ENCODE peak calls at places on chromosomes 2 and 18, in four cellular contexts. Z, T, Y and H are unnamed samples.

GRCh38 chr2:133045787-133046186 is 375.8 kb upstream of the LYPD1 start:
- DNase-seq in Z (no peak), T (no peak), Y (no peak), H (no peak)

GRCh38 chr2:23420840-23421476 is 36.0 kb downstream of the KLHL29 start:
- DNase-seq in Z (no peak), T (no peak), Y (no peak), H (no peak)

GRCh38 chr2:88209526-88210131 is 39.5 kb downstream of the THNSL2 start:
- DNase-seq in Z (no peak), T (no peak), Y (no peak), H (no peak)

GRCh38 chr18:39843546-39843945 is 2111.5 kb upstream of the PIK3C3 start:
- DNase-seq in Z (no peak), T (no peak), Y (no peak), H (no peak)

GRCh38 chr2:192499476-192499875 is 304.7 kb upstream of the TMEFF2 start:
- DNase-seq in Z (peak; percentile 0), T (no peak), Y (no peak), H (no peak)

GRCh38 chr2:15142069-15142689 is 419.0 kb downstream of the NBAS start:
- DNase-seq in Z (peak; percentile 57), T (no peak), Y (peak; percentile 22), H (no peak)

GRCh38 chr2:96315400-96316071 is 9.6 kb upstream of the ITPRIPL1 start:
- DNase-seq in Z (no peak), T (no peak), Y (no peak), H (no peak)

GRCh38 chr2:26668041-26668440 is 24.5 kb upstream of the KCNK3 start:
- DNase-seq in Z (no peak), T (no peak), Y (no peak), H (no peak)

GRCh38 chr2:163667064-163667887 is 68.5 kb downstream of the FIGN start:
- DNase-seq in Z (peak; percentile 81), T (peak; percentile 40), Y (no peak), H (peak; percentile 75)

GRCh38 chr18:23593720-23594119 is 7.4 kb upstream of the NPC1 start:
- DNase-seq in Z (peak; percentile 48), T (peak; percentile 45), Y (no peak), H (peak; percentile 65)

GRCh38 chr2:70541481-70542020 is 12.1 kb downstream of the TGFA start:
- DNase-seq in Z (peak; percentile 87), T (no peak), Y (no peak), H (no peak)

GRCh38 chr2:10414591-10414990 is 33.5 kb downstream of the ODC1 start:
- DNase-seq in Z (no peak), T (no peak), Y (no peak), H (no peak)

GRCh38 chr2:151071382-151071781 is 190.3 kb downstream of the RBM43 start:
- DNase-seq in Z (no peak), T (no peak), Y (no peak), H (no peak)

GRCh38 chr18:12777543-12777942 is 74.7 kb downstream of the PSMG2 start:
- DNase-seq in Z (no peak), T (no peak), Y (no peak), H (no peak)

GRCh38 chr2:42128731-42129486 is 40.2 kb upstream of the EML4 start:
- DNase-seq in Z (no peak), T (no peak), Y (no peak), H (no peak)

GRCh38 chr2:172864182-172864581 is 128.5 kb downstream of the RAPGEF4 start:
- DNase-seq in Z (no peak), T (no peak), Y (no peak), H (peak; percentile 24)

GRCh38 chr2:217510790-217511291 is 492.0 kb downstream of the TNS1 start:
- DNase-seq in Z (peak; percentile 73), T (peak; percentile 69), Y (no peak), H (peak; percentile 17)

GRCh38 chr2:62479917-62480316 is 26.1 kb downstream of the TMEM17 start:
- DNase-seq in Z (no peak), T (no peak), Y (no peak), H (no peak)

GRCh38 chr2:144989580-144990270 is 469.8 kb upstream of the ZEB2 start:
- DNase-seq in Z (no peak), T (no peak), Y (no peak), H (no peak)

GRCh38 chr2:240374085-240374907 is 61.2 kb upstream of the GPC1 start:
- DNase-seq in Z (peak; percentile 79), T (peak; percentile 75), Y (no peak), H (no peak)

GRCh38 chr2:135885709-135886108 is 9.5 kb upstream of the MCM6 start:
- DNase-seq in Z (no peak), T (no peak), Y (no peak), H (no peak)

GRCh38 chr2:1607236-1607920 is 136.9 kb downstream of the PXDN start:
- DNase-seq in Z (no peak), T (no peak), Y (no peak), H (no peak)

GRCh38 chr2:241010531-241011295 is 12.3 kb downstream of the SNED1 start:
- DNase-seq in Z (no peak), T (no peak), Y (no peak), H (no peak)

GRCh38 chr2:191740016-191740419 is 62.1 kb downstream of the NABP1 start:
- DNase-seq in Z (no peak), T (peak; percentile 3), Y (no peak), H (no peak)

GRCh38 chr18:75269696-75270095 is 59.1 kb downstream of the TSHZ1 start:
- DNase-seq in Z (no peak), T (no peak), Y (no peak), H (no peak)

GRCh38 chr2:114442545-114442944 is at the start of gene DPP10:
- DNase-seq in Z (peak; percentile 15), T (no peak), Y (no peak), H (no peak)

GRCh38 chr2:127640082-127641072 is 5.6 kb upstream of the GPR17 start:
- DNase-seq in Z (no peak), T (no peak), Y (no peak), H (no peak)

GRCh38 chr2:51469102-51469501 is 437.2 kb upstream of the NRXN1 start:
- DNase-seq in Z (no peak), T (no peak), Y (no peak), H (no peak)

GRCh38 chr2:179822540-179822939 is 38.9 kb downstream of the ZNF385B start:
- DNase-seq in Z (no peak), T (no peak), Y (no peak), H (no peak)

GRCh38 chr2:53821810-53822209 is 35.0 kb downstream of the ERLEC1 start:
- DNase-seq in Z (no peak), T (no peak), Y (no peak), H (no peak)

GRCh38 chr2:206572725-206573124 is 69.6 kb upstream of the FAM237A start:
- DNase-seq in Z (no peak), T (no peak), Y (no peak), H (no peak)

GRCh38 chr2:128384446-128384845 is 65.8 kb upstream of the HS6ST1 start:
- DNase-seq in Z (no peak), T (no peak), Y (no peak), H (no peak)

GRCh38 chr2:126663184-126663963 is 7.4 kb downstream of the GYPC start:
- DNase-seq in Z (no peak), T (no peak), Y (no peak), H (no peak)

GRCh38 chr18:56176750-56177149 is 461.6 kb downstream of the TXNL1 start:
- DNase-seq in Z (no peak), T (no peak), Y (no peak), H (no peak)

GRCh38 chr2:46067501-46068292 is 229.5 kb upstream of the EPAS1 start:
- DNase-seq in Z (peak; percentile 41), T (peak; percentile 79), Y (no peak), H (peak; percentile 33)